ENCODE peak calls at places on chromosomes 3 and 15, in six cellular contexts. M, T, X, I, D and J are unnamed samples. For H3K4me1, the result is how much of the 10 kb centered on the place peaks cover.

GRCh38 chr3:192597511-192597910 is 129.8 kb downstream of the FGF12 start:
- ATAC-seq in T (no peak), M (no peak), D (no peak), I (no peak), X (no peak), J (no peak)

GRCh38 chr3:76501315-76501714 is 538.6 kb upstream of the ROBO2 start:
- ATAC-seq in X (no peak), I (no peak), D (no peak), T (no peak), M (no peak), J (no peak)

GRCh38 chr15:51576911-51577500 is 45.6 kb downstream of the DMXL2 start:
- ATAC-seq in D (peak), I (no peak), M (peak), X (no peak), T (no peak), J (peak)

GRCh38 chr15:65085990-65086679 is 9.6 kb downstream of the KBTBD13 start:
- ATAC-seq in D (peak), T (peak), I (peak), X (peak), M (no peak), J (no peak)

GRCh38 chr3:27576171-27576570 is 92.0 kb upstream of the SLC4A7 start:
- ATAC-seq in M (no peak), T (no peak), I (no peak), X (no peak), D (no peak), J (no peak)

GRCh38 chr3:94065819-94066218 is 3.0 kb downstream of the NSUN3 start:
- ATAC-seq in I (no peak), D (no peak), X (no peak), M (no peak), T (no peak), J (no peak)

GRCh38 chr3:48140284-48140683 is 47.9 kb downstream of the CDC25A start:
- ATAC-seq in X (no peak), D (no peak), T (no peak), I (no peak), M (no peak), J (no peak)

GRCh38 chr15:74958908-74959642 is 2.5 kb upstream of the RPP25 start:
- ATAC-seq in T (no peak), M (no peak), X (no peak), D (no peak), I (no peak), J (no peak)

GRCh38 chr15:100686725-100687488 is 84.5 kb downstream of the ASB7 start:
- ATAC-seq in I (no peak), X (no peak), D (no peak), M (peak), T (no peak), J (peak)

GRCh38 chr15:64902863-64903262 is 8.8 kb upstream of the ANKDD1A start:
- ATAC-seq in I (no peak), M (no peak), X (no peak), T (no peak), D (no peak), J (no peak)

GRCh38 chr3:100761211-100761921 is 52.1 kb downstream of the TFG start:
- ATAC-seq in X (peak), I (peak), M (peak), D (peak), T (peak), J (no peak)

GRCh38 chr3:58524326-58524888 is 12.6 kb downstream of the ACOX2 start:
- ATAC-seq in T (no peak), X (no peak), I (no peak), M (no peak), D (no peak), J (no peak)

GRCh38 chr3:153246805-153247204 is 84.8 kb downstream of the RAP2B start:
- ATAC-seq in I (peak), M (peak), T (no peak), X (no peak), D (no peak), J (peak)

GRCh38 chr3:183802989-183803388 is 22.4 kb downstream of the MAP6D1 start:
- ATAC-seq in X (no peak), M (no peak), D (no peak), T (no peak), I (no peak), J (no peak)

GRCh38 chr3:141514382-141514781 is 27.6 kb downstream of the RASA2 start:
- ATAC-seq in D (no peak), T (no peak), X (no peak), I (no peak), M (no peak), J (no peak)

GRCh38 chr3:132318451-132318850 is 1.2 kb downstream of the ACP3 start:
- ATAC-seq in D (no peak), X (no peak), I (no peak), T (no peak), M (no peak), J (no peak)

GRCh38 chr3:72930754-72931153 is 42.9 kb downstream of the GXYLT2 start:
- ATAC-seq in T (no peak), D (no peak), M (no peak), X (no peak), I (no peak), J (no peak)

GRCh38 chr3:157868881-157869280 is 237.3 kb downstream of the SHOX2 start:
- ATAC-seq in T (no peak), X (no peak), M (peak), I (no peak), D (no peak), J (peak)

GRCh38 chr3:39415983-39416382 is 9.5 kb downstream of the RPSA start:
- ATAC-seq in D (peak), I (peak), M (no peak), X (peak), T (peak), J (no peak)

GRCh38 chr3:2944628-2945027 is 165.5 kb downstream of the IL5RA start:
- ATAC-seq in D (no peak), M (no peak), T (no peak), X (peak), I (no peak), J (no peak)

GRCh38 chr3:37536033-37536432 is 325.6 kb upstream of the CTDSPL start:
- ATAC-seq in T (peak), M (no peak), X (no peak), D (peak), I (no peak), J (peak)

GRCh38 chr3:128402998-128403397 is 63.7 kb downstream of the DNAJB8 start:
- ATAC-seq in D (no peak), I (no peak), T (no peak), X (no peak), M (no peak), J (no peak)

GRCh38 chr15:44066211-44066827 is 128.8 kb downstream of the FRMD5 start:
- ATAC-seq in T (peak), M (peak), D (peak), X (peak), I (peak), J (no peak)

GRCh38 chr3:155391104-155391503 is 97.6 kb upstream of the STRIT1 start:
- ATAC-seq in X (no peak), I (no peak), M (peak), T (no peak), D (no peak), J (peak)

GRCh38 chr3:160754371-160754854 is 1.6 kb upstream of the PPM1L start:
- ATAC-seq in D (peak), M (peak), X (no peak), T (peak), I (peak), J (no peak)

GRCh38 chr3:191424871-191425270 is 36.1 kb upstream of the PYDC2 start:
- ATAC-seq in M (no peak), D (peak), I (no peak), T (no peak), X (no peak), J (no peak)

GRCh38 chr15:64143276-64143675 is 8.3 kb upstream of the SNX22 start:
- ATAC-seq in T (no peak), X (no peak), D (peak), M (no peak), I (no peak), J (no peak)

GRCh38 chr3:148211725-148212124 is 486.0 kb upstream of the AGTR1 start:
- ATAC-seq in T (peak), M (peak), X (peak), I (no peak), D (no peak), J (no peak)

GRCh38 chr3:107450254-107450653 is 72.5 kb upstream of the BBX start:
- ATAC-seq in I (peak), X (no peak), T (no peak), M (no peak), D (no peak), J (no peak)

GRCh38 chr15:28110416-28110975 is 11.4 kb upstream of the OCA2 start:
- ATAC-seq in X (no peak), D (no peak), I (no peak), M (no peak), T (no peak), J (peak)

GRCh38 chr3:115922681-115923347 is 299.5 kb downstream of the GAP43 start:
- ATAC-seq in I (peak), X (peak), M (no peak), T (peak), D (peak), J (peak)

GRCh38 chr15:48646364-48646763 is 855 bp upstream of the FBN1 start:
- ATAC-seq in D (no peak), T (no peak), M (no peak), X (no peak), I (no peak), J (no peak)

GRCh38 chr3:57770121-57770828 is 14.2 kb downstream of the SLMAP start:
- ATAC-seq in I (no peak), D (no peak), M (no peak), X (no peak), T (no peak), J (no peak)

GRCh38 chr15:89164712-89165211 is 56.6 kb downstream of the RLBP1 start:
- ATAC-seq in T (peak), I (no peak), D (no peak), M (peak), X (no peak), J (peak)
- H3K4me1 ChIP-seq in T (half or more), I (under half), D (under half), M (under half), X (under half), J (under half)

DNA sequence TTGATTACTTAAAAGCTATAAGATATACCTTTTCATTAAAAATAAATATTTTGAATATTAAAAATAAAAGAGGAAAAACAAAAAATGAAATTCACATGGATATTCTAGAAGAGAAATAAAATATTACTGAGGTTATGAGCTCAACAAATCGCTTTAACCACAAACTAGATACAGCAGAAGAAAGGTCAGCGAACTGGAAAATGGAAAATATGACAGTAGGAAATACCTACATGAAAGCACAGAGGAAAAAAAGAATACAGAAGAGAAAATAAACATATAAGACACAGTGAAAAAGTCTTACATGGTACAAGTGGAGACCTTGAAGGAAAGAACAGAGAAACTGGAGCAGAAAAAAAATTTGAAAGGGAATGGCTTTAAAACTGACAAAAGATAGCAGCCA is 33.2 kb downstream of the SCAPER start:
- ATAC-seq in M (no peak), T (no peak), X (no peak), D (no peak), I (no peak), J (no peak)
- H3K27ac ChIP-seq in M (no peak), T (no peak), X (no peak), D (no peak), I (no peak), J (no peak)

DNA sequence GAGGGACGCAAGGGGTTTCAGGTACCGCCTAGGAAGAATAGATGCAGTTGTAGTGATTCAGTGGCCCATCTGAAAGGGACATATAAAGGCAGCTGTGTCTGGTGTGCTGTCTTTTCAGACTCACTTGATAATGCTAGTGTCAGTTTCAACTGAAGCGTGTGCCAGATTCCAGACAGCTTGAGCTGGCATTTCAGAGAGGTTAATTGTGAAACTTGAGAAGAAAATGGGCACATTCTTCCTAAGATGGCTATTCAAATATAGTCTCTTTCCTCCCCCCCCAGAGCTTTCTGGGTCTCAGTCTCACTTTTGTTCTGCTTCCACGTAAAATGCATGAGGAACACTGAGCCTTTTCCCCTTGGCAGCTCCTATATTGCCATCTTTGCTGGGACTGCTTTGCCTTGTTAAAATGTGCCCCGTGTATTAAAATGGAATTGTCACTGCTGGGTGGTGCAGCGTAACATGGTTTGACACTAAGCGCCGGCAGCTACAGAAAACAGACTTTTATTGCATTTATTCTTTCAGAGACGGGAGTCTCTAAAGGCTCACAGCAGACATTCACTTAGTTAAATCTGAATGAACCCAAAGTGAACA is 478.7 kb downstream of the RBMS3 start:
- ATAC-seq in D (no peak), I (no peak), X (no peak), M (peak), T (no peak), J (no peak)
- TF ChIP-seq EP300 in D (no peak), I (no peak), X (no peak), M (no peak), T (no peak), J (no peak)

GRCh38 chr15:72489943-72490554 is 15.9 kb downstream of the ARIH1 start:
- ATAC-seq in M (no peak), X (no peak), T (no peak), I (no peak), D (no peak), J (no peak)
- H3K4me1 ChIP-seq in M (under half), X (under half), T (under half), I (half or more), D (under half), J (under half)

GRCh38 chr15:45669422-45669821 is 34.6 kb downstream of the SQOR start:
- ATAC-seq in I (no peak), M (no peak), T (no peak), X (no peak), D (no peak), J (no peak)

GRCh38 chr15:45667002-45667401 is 32.2 kb downstream of the SQOR start:
- ATAC-seq in D (no peak), T (no peak), M (no peak), I (no peak), X (no peak), J (no peak)

GRCh38 chr15:45670061-45670460 is 35.2 kb downstream of the SQOR start:
- ATAC-seq in D (no peak), X (no peak), T (no peak), M (no peak), I (no peak), J (no peak)

GRCh38 chr15:45668386-45668785 is 33.6 kb downstream of the SQOR start:
- ATAC-seq in M (no peak), D (no peak), X (no peak), T (no peak), I (no peak), J (no peak)

GRCh38 chr15:45670511-45670910 is 35.7 kb downstream of the SQOR start:
- ATAC-seq in I (no peak), X (no peak), M (no peak), T (no peak), D (no peak), J (no peak)
- H3K27ac ChIP-seq in I (no peak), X (no peak), M (no peak), T (no peak), D (no peak), J (no peak)

GRCh38 chr3:9136746-9137434 is 112.6 kb downstream of the SRGAP3 start:
- ATAC-seq in T (no peak), D (no peak), M (no peak), I (no peak), X (no peak), J (no peak)

GRCh38 chr3:9135930-9136525 is 113.4 kb downstream of the SRGAP3 start:
- ATAC-seq in T (no peak), X (no peak), I (no peak), D (peak), M (peak), J (peak)

GRCh38 chr3:9139366-9139765 is 110.1 kb downstream of the SRGAP3 start:
- ATAC-seq in T (no peak), I (no peak), D (no peak), X (no peak), M (no peak), J (no peak)

GRCh38 chr3:9130318-9131110 is 118.9 kb downstream of the SRGAP3 start:
- ATAC-seq in D (peak), X (no peak), M (peak), I (peak), T (no peak), J (no peak)

DNA sequence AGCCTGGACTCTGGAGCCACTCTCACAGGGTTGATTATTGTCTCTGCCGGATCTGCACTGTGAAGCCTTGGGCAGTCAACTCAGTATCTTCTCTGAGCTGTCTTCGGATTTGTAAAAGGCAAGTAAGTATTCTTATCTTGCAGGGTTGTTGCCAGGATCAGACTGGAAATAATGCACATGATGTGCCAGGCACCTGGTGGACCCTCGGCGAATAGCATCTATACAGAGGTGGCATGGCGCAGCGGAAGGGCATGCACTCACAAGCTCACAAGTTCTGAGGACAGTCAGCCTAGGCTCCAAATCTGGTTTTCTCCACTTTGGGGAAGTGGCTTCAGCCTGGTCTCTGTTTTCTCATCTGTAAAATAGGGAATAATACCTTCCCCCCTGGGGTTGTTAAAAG is 113.9 kb downstream of the SRGAP3 start:
- ATAC-seq in M (no peak), D (no peak), T (no peak), I (no peak), X (no peak), J (no peak)
- TF ChIP-seq EP300 in M (no peak), D (no peak), T (no peak), I (no peak), X (no peak), J (no peak)